ENCODE peak calls at places on chromosome 3, in nine cellular contexts. B, A, S, U, P, X, V, Z and Q are unnamed samples.

GRCh38 chr3:192812736-192813383 is 85.5 kb upstream of the FGF12 start:
- DNase-seq in B (peak), A (no peak), S (peak), U (peak), P (no peak), X (no peak), V (peak), Z (peak), Q (peak)

GRCh38 chr3:53254190-53254809 is 1.5 kb downstream of the TKT start:
- DNase-seq in B (peak), A (no peak), S (no peak), U (no peak), P (no peak), X (no peak), V (no peak), Z (peak), Q (no peak)

GRCh38 chr3:102979682-102980378 is 545.0 kb downstream of the ZPLD1 start:
- DNase-seq in B (peak), A (peak), S (peak), U (peak), P (peak), X (no peak), V (peak), Z (peak), Q (peak)

GRCh38 chr3:76293856-76294255 is 508.5 kb upstream of the ZNF717 start:
- DNase-seq in B (no peak), A (no peak), S (no peak), U (no peak), P (no peak), X (no peak), V (no peak), Z (no peak), Q (no peak)

GRCh38 chr3:41681479-41681878 is 280.4 kb downstream of the ULK4 start:
- DNase-seq in B (peak), A (no peak), S (peak), U (peak), P (no peak), X (peak), V (peak), Z (peak), Q (peak)

GRCh38 chr3:56764184-56764583 is 37.6 kb downstream of the ARHGEF3 start:
- DNase-seq in B (no peak), A (no peak), S (no peak), U (no peak), P (no peak), X (no peak), V (no peak), Z (no peak), Q (no peak)

GRCh38 chr3:180698760-180699270 is 19.5 kb upstream of the CCDC39 start:
- DNase-seq in B (no peak), A (no peak), S (no peak), U (peak), P (no peak), X (no peak), V (no peak), Z (no peak), Q (no peak)

GRCh38 chr3:72338082-72338941 is 509.9 kb downstream of the SHQ1 start:
- DNase-seq in B (no peak), A (no peak), S (no peak), U (peak), P (no peak), X (peak), V (peak), Z (peak), Q (no peak)

GRCh38 chr3:119195911-119196310 is 22.5 kb downstream of the UPK1B start:
- DNase-seq in B (no peak), A (no peak), S (no peak), U (no peak), P (no peak), X (no peak), V (peak), Z (peak), Q (no peak)

GRCh38 chr3:184552863-184553262 is 8.7 kb upstream of the EPHB3 start:
- DNase-seq in B (no peak), A (no peak), S (no peak), U (no peak), P (no peak), X (no peak), V (no peak), Z (no peak), Q (no peak)

GRCh38 chr3:184551103-184551502 is 10.5 kb upstream of the EPHB3 start:
- DNase-seq in B (no peak), A (no peak), S (no peak), U (no peak), P (no peak), X (no peak), V (no peak), Z (no peak), Q (no peak)

GRCh38 chr3:184552296-184552695 is 9.3 kb upstream of the EPHB3 start:
- DNase-seq in B (no peak), A (no peak), S (no peak), U (no peak), P (no peak), X (no peak), V (no peak), Z (no peak), Q (no peak)

GRCh38 chr3:184553385-184553784 is 8.2 kb upstream of the EPHB3 start:
- DNase-seq in B (no peak), A (no peak), S (no peak), U (no peak), P (no peak), X (no peak), V (no peak), Z (no peak), Q (no peak)

GRCh38 chr3:184551614-184552256 is 9.8 kb upstream of the EPHB3 start:
- DNase-seq in B (no peak), A (no peak), S (no peak), U (no peak), P (no peak), X (no peak), V (no peak), Z (no peak), Q (no peak)
- TF ChIP-seq CTCF in B (no peak), A (no peak), S (no peak), U (no peak), P (no peak), X (no peak), V (no peak), Z (no peak), Q (no peak)

GRCh38 chr3:166425021-166425420 is 587.8 kb upstream of the BCHE start:
- DNase-seq in B (no peak), A (no peak), S (no peak), U (no peak), P (no peak), X (no peak), V (no peak), Z (no peak), Q (no peak)

GRCh38 chr3:166420071-166420470 is 582.8 kb upstream of the BCHE start:
- DNase-seq in B (no peak), A (no peak), S (no peak), U (no peak), P (no peak), X (no peak), V (no peak), Z (no peak), Q (no peak)

GRCh38 chr3:166425900-166426611 is 588.8 kb upstream of the BCHE start:
- DNase-seq in B (no peak), A (no peak), S (no peak), U (no peak), P (no peak), X (no peak), V (no peak), Z (no peak), Q (no peak)
- TF ChIP-seq CTCF in B (no peak), A (no peak), S (no peak), U (no peak), P (no peak), X (peak), V (no peak), Z (no peak), Q (no peak)

GRCh38 chr3:134367412-134367811 is 6.8 kb downstream of the AMOTL2 start:
- DNase-seq in B (peak), A (no peak), S (peak), U (no peak), P (no peak), X (no peak), V (no peak), Z (no peak), Q (no peak)
- TF ChIP-seq CTCF in B (peak), A (no peak), S (peak), U (no peak), P (no peak), X (no peak), V (peak), Z (peak), Q (peak)

DNA sequence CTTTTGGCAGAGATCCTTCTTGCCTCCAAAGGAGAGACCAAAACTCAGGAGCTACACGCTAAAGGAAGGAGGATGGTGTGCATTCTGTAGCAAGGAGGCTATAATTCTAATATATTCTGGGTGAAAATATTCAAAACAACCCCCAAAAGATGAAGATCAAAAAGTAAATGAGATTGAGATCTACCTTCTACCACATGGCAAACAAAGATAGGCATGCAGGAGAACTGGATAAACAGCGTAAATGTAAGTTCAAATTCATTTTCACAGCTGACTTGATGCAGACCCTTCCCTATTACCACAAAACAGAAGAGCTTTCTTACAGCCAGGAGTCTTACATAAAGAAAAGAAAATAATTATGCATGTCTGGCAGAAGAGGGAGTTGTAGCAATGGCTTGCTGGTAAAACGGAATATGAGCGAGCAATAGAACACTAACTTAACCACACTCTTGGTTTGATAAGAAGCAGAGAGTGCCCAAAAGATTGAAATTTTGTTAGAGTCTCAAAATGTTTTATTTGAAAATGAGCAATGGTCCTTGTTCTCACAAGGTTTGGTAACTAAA is 272.7 kb downstream of the MECOM start:
- DNase-seq in B (peak), A (no peak), S (no peak), U (no peak), P (no peak), X (no peak), V (no peak), Z (peak), Q (no peak)
- TF ChIP-seq CTCF in B (peak), A (no peak), S (no peak), U (no peak), P (no peak), X (peak), V (no peak), Z (no peak), Q (no peak)

GRCh38 chr3:82707035-82707434 is 945.6 kb upstream of the GBE1 start:
- DNase-seq in B (no peak), A (no peak), S (no peak), U (no peak), P (no peak), X (no peak), V (no peak), Z (no peak), Q (no peak)
- TF ChIP-seq CTCF in B (peak), A (no peak), S (no peak), U (no peak), P (no peak), X (no peak), V (no peak), Z (no peak), Q (no peak)

GRCh38 chr3:109902549-109902948 is 565.2 kb upstream of the DPPA4 start:
- DNase-seq in B (no peak), A (no peak), S (no peak), U (no peak), P (no peak), X (no peak), V (no peak), Z (no peak), Q (no peak)

GRCh38 chr3:109897734-109898133 is 560.4 kb upstream of the DPPA4 start:
- DNase-seq in B (no peak), A (no peak), S (no peak), U (no peak), P (no peak), X (no peak), V (peak), Z (no peak), Q (no peak)

GRCh38 chr3:109899930-109900329 is 562.6 kb upstream of the DPPA4 start:
- DNase-seq in B (no peak), A (no peak), S (no peak), U (no peak), P (no peak), X (no peak), V (no peak), Z (no peak), Q (no peak)

GRCh38 chr3:109900774-109901173 is 563.4 kb upstream of the DPPA4 start:
- DNase-seq in B (no peak), A (no peak), S (no peak), U (no peak), P (no peak), X (no peak), V (no peak), Z (no peak), Q (no peak)

GRCh38 chr3:109903100-109903499 is 565.8 kb upstream of the DPPA4 start:
- DNase-seq in B (no peak), A (no peak), S (no peak), U (no peak), P (no peak), X (no peak), V (no peak), Z (no peak), Q (no peak)
- TF ChIP-seq CTCF in B (no peak), A (no peak), S (no peak), U (no peak), P (no peak), X (peak), V (no peak), Z (no peak), Q (no peak)

GRCh38 chr3:64814360-64814759 is 126.6 kb upstream of the ADAMTS9 start:
- DNase-seq in B (no peak), A (no peak), S (no peak), U (no peak), P (peak), X (no peak), V (no peak), Z (no peak), Q (no peak)

GRCh38 chr3:64818196-64818595 is 130.4 kb upstream of the ADAMTS9 start:
- DNase-seq in B (no peak), A (no peak), S (no peak), U (no peak), P (no peak), X (no peak), V (no peak), Z (no peak), Q (no peak)

GRCh38 chr3:64815691-64816225 is 128.0 kb upstream of the ADAMTS9 start:
- DNase-seq in B (no peak), A (no peak), S (peak), U (no peak), P (no peak), X (no peak), V (no peak), Z (no peak), Q (peak)

DNA sequence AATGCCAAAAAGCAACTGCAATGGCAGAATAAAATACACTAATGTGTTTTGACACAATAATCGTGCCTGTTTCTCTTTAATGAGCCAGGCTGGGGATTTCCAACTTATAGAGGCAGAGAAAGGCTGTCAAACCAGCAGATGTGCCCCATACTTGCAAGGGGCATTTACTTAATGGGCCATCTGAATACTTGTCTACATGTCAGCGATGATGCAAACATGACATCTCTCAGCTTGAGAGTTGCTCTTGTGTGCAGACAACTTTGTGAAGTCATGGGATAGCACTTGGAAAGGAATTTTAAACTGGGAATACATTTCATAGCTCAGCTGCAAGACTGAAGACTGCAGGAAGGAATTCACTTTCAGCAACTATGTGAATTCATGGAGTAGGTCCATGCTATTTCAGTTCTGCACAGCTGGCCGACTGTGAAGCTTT is 127.4 kb upstream of the ADAMTS9 start:
- DNase-seq in B (peak), A (no peak), S (peak), U (no peak), P (peak), X (no peak), V (peak), Z (peak), Q (peak)
- TF ChIP-seq CTCF in B (peak), A (no peak), S (peak), U (no peak), P (no peak), X (no peak), V (no peak), Z (no peak), Q (no peak)

GRCh38 chr3:181700168-181701087 is 11.3 kb upstream of the SOX2 start:
- DNase-seq in B (peak), A (no peak), S (peak), U (peak), P (peak), X (peak), V (peak), Z (peak), Q (peak)
- TF ChIP-seq CTCF in B (peak), A (no peak), S (peak), U (peak), P (peak), X (peak), V (peak), Z (peak), Q (peak)

DNA sequence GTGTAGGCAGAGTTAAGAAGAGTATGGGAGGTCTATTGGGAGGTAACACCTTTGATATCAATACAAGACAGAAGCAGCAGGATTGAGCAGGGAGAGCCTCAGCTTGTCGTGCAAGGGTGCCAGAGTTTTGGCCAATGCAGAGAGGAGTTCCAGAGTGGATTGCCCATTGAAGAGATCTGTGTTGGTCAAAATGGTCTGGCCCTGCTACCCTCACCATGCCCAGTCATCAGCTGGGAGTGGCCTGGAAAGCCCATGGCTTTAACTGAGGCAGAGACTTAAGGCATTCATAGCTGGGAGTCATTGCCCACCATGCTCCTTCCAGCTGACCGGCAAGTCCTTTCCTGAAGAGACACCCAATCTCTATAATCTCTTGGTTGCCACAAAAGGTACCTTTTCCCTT is 271.3 kb downstream of the ABHD5 start:
- DNase-seq in B (no peak), A (no peak), S (no peak), U (no peak), P (no peak), X (no peak), V (no peak), Z (no peak), Q (no peak)
- TF ChIP-seq CTCF in B (no peak), A (no peak), S (no peak), U (no peak), P (no peak), X (no peak), V (no peak), Z (no peak), Q (no peak)

GRCh38 chr3:45795882-45796765 is at the start of gene SLC6A20:
- DNase-seq in B (no peak), A (no peak), S (no peak), U (no peak), P (no peak), X (peak), V (no peak), Z (no peak), Q (no peak)
- TF ChIP-seq CTCF in B (no peak), A (no peak), S (no peak), U (no peak), P (no peak), X (no peak), V (no peak), Z (no peak), Q (no peak)